ENCODE peak calls at places on chromosomes 7 and 10, in seven cellular contexts. K, A, Q, W, M, H and V are unnamed samples.

GRCh38 chr10:113618338-113618737 is 45.5 kb downstream of the NRAP start:
- DNase-seq in K (peak), A (no peak), Q (no peak), W (no peak), M (no peak), H (no peak), V (no peak)

GRCh38 chr10:102657984-102658724 is 13.9 kb downstream of the TRIM8 start:
- DNase-seq in K (peak), A (no peak), Q (no peak), W (no peak), M (no peak), H (no peak), V (peak)

GRCh38 chr7:91940572-91941341 is at the start of gene AKAP9:
- DNase-seq in K (peak), A (peak), Q (peak), W (peak), M (no peak), H (peak), V (peak)

GRCh38 chr10:3955493-3955892 is 170.5 kb upstream of the KLF6 start:
- DNase-seq in K (no peak), A (no peak), Q (peak), W (peak), M (peak), H (no peak), V (no peak)

GRCh38 chr10:61633665-61634064 is 29.1 kb upstream of the CABCOCO1 start:
- DNase-seq in K (no peak), A (no peak), Q (no peak), W (no peak), M (no peak), H (peak), V (no peak)

GRCh38 chr7:20235303-20235702 is 18.1 kb upstream of the MACC1 start:
- DNase-seq in K (no peak), A (no peak), Q (no peak), W (no peak), M (no peak), H (no peak), V (no peak)

GRCh38 chr7:128660596-128660995 is 11.5 kb upstream of the GARIN1A start:
- DNase-seq in K (no peak), A (no peak), Q (no peak), W (no peak), M (no peak), H (no peak), V (no peak)

GRCh38 chr10:119919823-119920222 is 27.3 kb downstream of the SEC23IP start:
- DNase-seq in K (no peak), A (no peak), Q (no peak), W (no peak), M (no peak), H (no peak), V (no peak)

GRCh38 chr7:125059861-125060456 is 130.3 kb upstream of the POT1 start:
- DNase-seq in K (no peak), A (no peak), Q (no peak), W (no peak), M (no peak), H (no peak), V (no peak)

GRCh38 chr7:3537210-3537875 is 236.3 kb downstream of the SDK1 start:
- DNase-seq in K (no peak), A (no peak), Q (no peak), W (no peak), M (peak), H (no peak), V (no peak)